ENCODE peak calls at places on chromosome 22, in ten cellular contexts. One of them, this sample, is unnamed.

GRCh38 chr22:39209756-39210155 is 35.0 kb downstream of the PDGFB start:
- DNase-seq in heart right ventricle: no peak
- DNase-seq in HepG2: no peak
- DNase-seq in spleen: peak; percentile 41
- DNase-seq in PC-3: no peak
- DNase-seq in lower leg skin: no peak
- DNase-seq in dorsolateral prefrontal cortex: no peak
- DNase-seq in Peyer's patch: no peak
- DNase-seq in neural progenitor cell: no peak
- DNase-seq in fibroblast of the aortic adventitia: no peak
- DNase-seq in this sample: no peak

GRCh38 chr22:40955516-40955915 is 4.3 kb downstream of the RBX1 start:
- DNase-seq in HepG2: no peak
- DNase-seq in neural progenitor cell: no peak
- DNase-seq in heart right ventricle: no peak
- DNase-seq in lower leg skin: no peak
- DNase-seq in spleen: no peak
- DNase-seq in Peyer's patch: no peak
- DNase-seq in dorsolateral prefrontal cortex: no peak
- DNase-seq in fibroblast of the aortic adventitia: peak; percentile 62
- DNase-seq in PC-3: no peak
- DNase-seq in this sample: peak; percentile 89

GRCh38 chr22:23305321-23305910 is 125.1 kb downstream of the BCR start:
- DNase-seq in heart right ventricle: peak; percentile 18
- DNase-seq in PC-3: peak; percentile 53
- DNase-seq in spleen: peak; percentile 67
- DNase-seq in dorsolateral prefrontal cortex: no peak
- DNase-seq in HepG2: no peak
- DNase-seq in lower leg skin: no peak
- DNase-seq in Peyer's patch: no peak
- DNase-seq in neural progenitor cell: no peak
- DNase-seq in fibroblast of the aortic adventitia: peak; percentile 41
- DNase-seq in this sample: peak; percentile 36

GRCh38 chr22:41305646-41306045 is 4.3 kb downstream of the ZC3H7B start:
- DNase-seq in spleen: no peak
- DNase-seq in heart right ventricle: no peak
- DNase-seq in PC-3: peak; percentile 83
- DNase-seq in fibroblast of the aortic adventitia: peak; percentile 82
- DNase-seq in lower leg skin: no peak
- DNase-seq in HepG2: no peak
- DNase-seq in Peyer's patch: no peak
- DNase-seq in neural progenitor cell: no peak
- DNase-seq in dorsolateral prefrontal cortex: no peak
- DNase-seq in this sample: peak; percentile 55

GRCh38 chr22:45585437-45585755 is 82.7 kb downstream of the FBLN1 start:
- DNase-seq in lower leg skin: no peak
- DNase-seq in dorsolateral prefrontal cortex: no peak
- DNase-seq in heart right ventricle: no peak
- DNase-seq in PC-3: no peak
- DNase-seq in neural progenitor cell: no peak
- DNase-seq in Peyer's patch: no peak
- DNase-seq in spleen: no peak
- DNase-seq in HepG2: no peak
- DNase-seq in fibroblast of the aortic adventitia: peak; percentile 84
- DNase-seq in this sample: peak; percentile 57

GRCh38 chr22:44574581-44575343 is 76.7 kb upstream of the RTL6 start:
- DNase-seq in PC-3: no peak
- DNase-seq in dorsolateral prefrontal cortex: no peak
- DNase-seq in lower leg skin: no peak
- DNase-seq in neural progenitor cell: no peak
- DNase-seq in Peyer's patch: peak; percentile 15
- DNase-seq in fibroblast of the aortic adventitia: peak; percentile 34
- DNase-seq in heart right ventricle: no peak
- DNase-seq in spleen: no peak
- DNase-seq in HepG2: no peak
- DNase-seq in this sample: no peak

GRCh38 chr22:48820481-48821345 is 1007.0 kb downstream of the BRD1 start:
- DNase-seq in neural progenitor cell: no peak
- DNase-seq in HepG2: no peak
- DNase-seq in heart right ventricle: no peak
- DNase-seq in lower leg skin: no peak
- DNase-seq in fibroblast of the aortic adventitia: no peak
- DNase-seq in PC-3: no peak
- DNase-seq in spleen: peak; percentile 43
- DNase-seq in Peyer's patch: peak; percentile 32
- DNase-seq in dorsolateral prefrontal cortex: peak; percentile 2
- DNase-seq in this sample: no peak

GRCh38 chr22:30304495-30305244 is 15.4 kb upstream of the CASTOR1 start:
- DNase-seq in HepG2: no peak
- DNase-seq in neural progenitor cell: no peak
- DNase-seq in dorsolateral prefrontal cortex: no peak
- DNase-seq in heart right ventricle: peak; percentile 49
- DNase-seq in PC-3: peak; percentile 86
- DNase-seq in lower leg skin: no peak
- DNase-seq in spleen: no peak
- DNase-seq in Peyer's patch: no peak
- DNase-seq in fibroblast of the aortic adventitia: peak; percentile 72
- DNase-seq in this sample: no peak

GRCh38 chr22:30206964-30207363 is 39.6 kb downstream of the LIF start:
- DNase-seq in heart right ventricle: no peak
- DNase-seq in PC-3: peak; percentile 97
- DNase-seq in HepG2: peak; percentile 85
- DNase-seq in Peyer's patch: no peak
- DNase-seq in spleen: no peak
- DNase-seq in neural progenitor cell: peak; percentile 76
- DNase-seq in dorsolateral prefrontal cortex: peak; percentile 62
- DNase-seq in fibroblast of the aortic adventitia: peak; percentile 93
- DNase-seq in lower leg skin: no peak
- DNase-seq in this sample: peak; percentile 92

GRCh38 chr22:20437253-20438065 is at the start of gene SCARF2:
- DNase-seq in spleen: peak; percentile 75
- DNase-seq in Peyer's patch: peak; percentile 56
- DNase-seq in dorsolateral prefrontal cortex: no peak
- DNase-seq in fibroblast of the aortic adventitia: peak; percentile 55
- DNase-seq in PC-3: no peak
- DNase-seq in HepG2: no peak
- DNase-seq in lower leg skin: no peak
- DNase-seq in heart right ventricle: peak; percentile 72
- DNase-seq in neural progenitor cell: peak; percentile 81
- DNase-seq in this sample: peak; percentile 67

GRCh38 chr22:42313804-42314581 is 43.5 kb upstream of the TCF20 start:
- DNase-seq in Peyer's patch: peak; percentile 90
- DNase-seq in PC-3: peak; percentile 77
- DNase-seq in neural progenitor cell: peak; percentile 91
- DNase-seq in lower leg skin: no peak
- DNase-seq in dorsolateral prefrontal cortex: peak; percentile 49
- DNase-seq in fibroblast of the aortic adventitia: no peak
- DNase-seq in HepG2: peak; percentile 95
- DNase-seq in spleen: no peak
- DNase-seq in heart right ventricle: peak; percentile 53
- DNase-seq in this sample: peak; percentile 16
- TF ChIP-seq CTCF in Peyer's patch: peak; percentile 84
- TF ChIP-seq CTCF in PC-3: peak; percentile 59
- TF ChIP-seq CTCF in neural progenitor cell: peak; percentile 70
- TF ChIP-seq CTCF in lower leg skin: peak; percentile 94
- TF ChIP-seq CTCF in dorsolateral prefrontal cortex: peak; percentile 37
- TF ChIP-seq CTCF in fibroblast of the aortic adventitia: peak; percentile 0
- TF ChIP-seq CTCF in HepG2: peak; percentile 93
- TF ChIP-seq CTCF in spleen: no peak
- TF ChIP-seq CTCF in heart right ventricle: no peak
- TF ChIP-seq CTCF in this sample: peak; percentile 44

DNA sequence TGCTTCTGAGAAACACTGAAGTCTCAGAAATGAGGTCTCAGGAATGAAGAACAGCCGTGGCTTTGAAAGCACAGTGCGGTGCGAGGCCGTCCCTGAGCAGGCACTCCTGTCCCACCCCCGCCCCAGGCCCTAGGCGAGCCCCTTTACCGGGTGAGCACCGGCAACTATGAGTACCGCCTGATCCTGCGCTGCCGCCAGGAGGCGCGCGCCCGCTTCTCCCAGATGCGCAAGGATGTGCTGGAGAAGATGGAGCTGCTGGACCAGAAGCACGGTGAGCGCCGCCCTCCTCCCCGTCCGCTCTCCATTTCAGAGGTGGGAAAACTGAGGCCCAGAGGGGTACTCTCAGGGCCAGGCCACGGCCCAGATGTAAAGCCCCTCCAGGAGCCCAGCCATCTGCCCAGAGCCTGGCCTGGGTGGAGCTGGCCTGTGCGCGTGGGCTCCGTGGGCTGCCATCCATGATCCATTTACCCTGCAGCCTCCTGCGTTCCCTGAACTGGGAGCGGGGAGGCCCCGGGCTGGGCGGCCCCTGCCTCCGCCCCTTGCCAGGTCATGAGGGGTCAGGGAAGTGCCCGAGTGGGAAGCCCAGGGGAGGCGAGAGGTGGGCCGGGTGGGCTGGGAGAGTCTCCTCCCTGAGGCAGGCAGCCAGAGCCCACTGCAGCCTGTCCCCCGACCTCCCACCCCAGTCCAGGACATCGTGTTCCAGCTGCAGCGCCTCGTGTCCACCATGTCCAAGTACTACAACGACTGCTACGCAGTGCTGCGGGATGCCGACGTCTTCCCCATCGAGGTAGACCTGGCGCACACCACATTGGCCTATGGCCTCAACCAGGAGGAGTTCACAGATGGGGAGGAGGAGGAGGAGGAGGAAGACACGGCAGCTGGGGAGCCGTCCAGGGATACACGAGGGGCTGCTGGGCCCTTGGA is 9.5 kb downstream of the SLC16A8 start:
- DNase-seq in neural progenitor cell: peak; percentile 67
- DNase-seq in lower leg skin: no peak
- DNase-seq in HepG2: no peak
- DNase-seq in dorsolateral prefrontal cortex: no peak
- DNase-seq in fibroblast of the aortic adventitia: peak; percentile 29
- DNase-seq in heart right ventricle: no peak
- DNase-seq in spleen: no peak
- DNase-seq in PC-3: no peak
- DNase-seq in Peyer's patch: no peak
- DNase-seq in this sample: no peak
- TF ChIP-seq CTCF in neural progenitor cell: peak; percentile 59
- TF ChIP-seq CTCF in lower leg skin: no peak
- TF ChIP-seq CTCF in HepG2: no peak
- TF ChIP-seq CTCF in dorsolateral prefrontal cortex: peak; percentile 46
- TF ChIP-seq CTCF in fibroblast of the aortic adventitia: peak; percentile 54
- TF ChIP-seq CTCF in heart right ventricle: peak; percentile 18
- TF ChIP-seq CTCF in spleen: no peak
- TF ChIP-seq CTCF in PC-3: no peak
- TF ChIP-seq CTCF in Peyer's patch: no peak
- TF ChIP-seq CTCF in this sample: peak; percentile 23

GRCh38 chr22:32100711-32101110 is 57.6 kb downstream of the SLC5A1 start:
- DNase-seq in fibroblast of the aortic adventitia: no peak
- DNase-seq in HepG2: no peak
- DNase-seq in neural progenitor cell: no peak
- DNase-seq in lower leg skin: no peak
- DNase-seq in PC-3: no peak
- DNase-seq in dorsolateral prefrontal cortex: no peak
- DNase-seq in Peyer's patch: no peak
- DNase-seq in spleen: no peak
- DNase-seq in heart right ventricle: no peak
- DNase-seq in this sample: no peak

GRCh38 chr22:32106930-32107329 is 52.2 kb downstream of the C22orf42 start:
- DNase-seq in neural progenitor cell: peak; percentile 69
- DNase-seq in dorsolateral prefrontal cortex: no peak
- DNase-seq in fibroblast of the aortic adventitia: peak; percentile 8
- DNase-seq in PC-3: peak; percentile 36
- DNase-seq in heart right ventricle: no peak
- DNase-seq in Peyer's patch: no peak
- DNase-seq in spleen: no peak
- DNase-seq in lower leg skin: no peak
- DNase-seq in HepG2: no peak
- DNase-seq in this sample: peak; percentile 10

DNA sequence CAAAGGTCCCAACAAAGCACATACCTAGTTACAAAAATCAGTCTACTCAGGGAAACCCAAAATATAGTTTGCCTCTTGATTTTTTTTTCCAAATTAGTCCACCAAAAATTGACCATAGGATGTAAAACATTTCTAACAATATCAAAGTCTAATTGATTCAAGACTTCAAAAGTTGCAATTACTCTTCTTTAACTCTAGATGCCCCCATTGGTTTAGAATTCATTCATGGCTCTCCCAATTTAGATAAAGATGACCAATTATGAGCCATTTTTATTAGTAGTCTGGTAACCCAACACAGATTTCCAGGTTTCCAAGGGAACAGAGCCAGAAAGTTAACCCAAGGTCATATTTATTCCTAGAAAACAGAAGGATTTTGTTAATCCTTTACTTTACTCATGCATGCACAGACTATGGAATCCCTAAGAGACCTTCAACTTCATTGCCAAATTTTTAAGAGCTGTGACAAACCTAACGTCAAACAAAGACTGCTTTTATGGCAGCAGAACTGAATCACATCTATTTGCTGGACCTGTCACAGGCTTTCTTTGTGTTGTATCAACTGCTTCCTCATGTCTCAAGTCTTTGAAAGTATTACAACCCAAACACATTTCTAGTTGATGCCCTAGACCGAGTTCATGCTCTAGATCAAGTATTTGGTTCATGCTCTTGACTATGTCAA is 55.3 kb downstream of the C22orf42 start:
- DNase-seq in heart right ventricle: no peak
- DNase-seq in spleen: no peak
- DNase-seq in Peyer's patch: no peak
- DNase-seq in dorsolateral prefrontal cortex: no peak
- DNase-seq in neural progenitor cell: no peak
- DNase-seq in fibroblast of the aortic adventitia: peak; percentile 16
- DNase-seq in HepG2: no peak
- DNase-seq in lower leg skin: no peak
- DNase-seq in PC-3: peak; percentile 37
- DNase-seq in this sample: peak; percentile 25
- TF ChIP-seq CTCF in heart right ventricle: peak; percentile 52
- TF ChIP-seq CTCF in spleen: peak; percentile 27
- TF ChIP-seq CTCF in Peyer's patch: peak; percentile 27
- TF ChIP-seq CTCF in dorsolateral prefrontal cortex: peak; percentile 50
- TF ChIP-seq CTCF in neural progenitor cell: peak; percentile 56
- TF ChIP-seq CTCF in fibroblast of the aortic adventitia: no peak
- TF ChIP-seq CTCF in HepG2: peak; percentile 32
- TF ChIP-seq CTCF in lower leg skin: no peak
- TF ChIP-seq CTCF in PC-3: peak; percentile 68
- TF ChIP-seq CTCF in this sample: peak; percentile 38

DNA sequence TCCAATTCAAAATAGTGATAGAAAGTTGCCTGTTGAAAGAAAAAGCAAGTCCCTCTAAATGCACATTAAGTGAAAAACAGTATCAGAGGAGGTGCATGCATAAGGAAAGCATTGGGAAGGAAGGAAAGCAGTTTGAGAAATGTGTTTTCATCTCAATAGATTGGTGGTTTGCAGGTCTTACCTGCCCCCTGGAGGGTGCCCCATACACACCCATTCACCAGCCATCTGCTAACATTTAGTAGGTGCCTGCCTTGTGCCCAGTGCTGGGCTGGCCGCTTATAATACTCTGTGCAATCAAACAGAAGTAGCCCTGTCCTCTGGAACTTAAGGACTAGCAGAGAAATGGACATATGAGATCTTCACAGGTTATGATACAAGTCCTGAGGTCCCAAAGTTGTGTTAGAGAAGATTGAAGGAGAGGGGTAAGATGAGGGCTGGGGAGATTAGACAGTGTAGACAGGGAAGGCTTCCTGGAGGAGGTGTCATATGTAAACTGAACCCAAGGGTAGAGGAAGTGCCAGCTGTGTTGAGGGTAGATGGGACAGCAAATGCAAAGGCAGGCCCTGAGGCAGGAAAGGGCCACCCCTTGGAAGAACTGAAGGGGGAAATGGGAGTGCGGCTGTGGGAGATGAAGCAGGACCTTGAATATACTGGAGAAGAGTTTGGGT is 184.2 kb downstream of the MN1 start:
- DNase-seq in spleen: no peak
- DNase-seq in neural progenitor cell: no peak
- DNase-seq in fibroblast of the aortic adventitia: no peak
- DNase-seq in Peyer's patch: no peak
- DNase-seq in HepG2: no peak
- DNase-seq in heart right ventricle: no peak
- DNase-seq in dorsolateral prefrontal cortex: no peak
- DNase-seq in lower leg skin: no peak
- DNase-seq in PC-3: peak; percentile 19
- DNase-seq in this sample: no peak
- TF ChIP-seq CTCF in spleen: no peak
- TF ChIP-seq CTCF in neural progenitor cell: no peak
- TF ChIP-seq CTCF in fibroblast of the aortic adventitia: no peak
- TF ChIP-seq CTCF in Peyer's patch: no peak
- TF ChIP-seq CTCF in HepG2: no peak
- TF ChIP-seq CTCF in heart right ventricle: no peak
- TF ChIP-seq CTCF in dorsolateral prefrontal cortex: no peak
- TF ChIP-seq CTCF in lower leg skin: no peak
- TF ChIP-seq CTCF in PC-3: peak; percentile 45
- TF ChIP-seq CTCF in this sample: no peak